ENCODE peak calls at places on chromosomes 3 and 15, in five cellular contexts. Q, J, D, R and Y are unnamed samples.

GRCh38 chr15:77840962-77841361 is 208.2 kb upstream of the LINGO1 start:
- DNase-seq in Q (no peak), J (no peak), D (no peak), R (no peak), Y (no peak)

GRCh38 chr15:73950479-73951043 is 24.3 kb downstream of the LOXL1 start:
- DNase-seq in Q (no peak), J (no peak), D (no peak), R (no peak), Y (no peak)

GRCh38 chr3:128572644-128573105 is 77.9 kb downstream of the RPN1 start:
- DNase-seq in Q (no peak), J (no peak), D (no peak), R (no peak), Y (no peak)

GRCh38 chr15:94607176-94607654 is 375.9 kb downstream of the MCTP2 start:
- DNase-seq in Q (no peak), J (peak), D (peak), R (peak), Y (no peak)

GRCh38 chr3:31873254-31873653 is 107.8 kb downstream of the OSBPL10 start:
- DNase-seq in Q (no peak), J (no peak), D (no peak), R (no peak), Y (no peak)

GRCh38 chr3:55702822-55703221 is 215.7 kb upstream of the WNT5A start:
- DNase-seq in Q (no peak), J (no peak), D (no peak), R (no peak), Y (no peak)

GRCh38 chr3:61371123-61371522 is 119.9 kb upstream of the FHIT start:
- DNase-seq in Q (no peak), J (peak), D (no peak), R (peak), Y (no peak)

GRCh38 chr3:170701696-170702678 is 116.1 kb upstream of the SLC7A14 start:
- DNase-seq in Q (no peak), J (no peak), D (no peak), R (no peak), Y (no peak)

GRCh38 chr3:31247850-31248618 is 284.7 kb upstream of the STT3B start:
- DNase-seq in Q (peak), J (no peak), D (peak), R (peak), Y (no peak)

GRCh38 chr15:92603743-92604470 is 51.7 kb downstream of the FAM174B start:
- DNase-seq in Q (no peak), J (no peak), D (no peak), R (no peak), Y (no peak)

GRCh38 chr3:177597325-177598109 is 400.2 kb upstream of the TBL1XR1 start:
- DNase-seq in Q (peak), J (peak), D (no peak), R (no peak), Y (no peak)

GRCh38 chr15:67067161-67067853 is 1.9 kb downstream of the SMAD3 start:
- DNase-seq in Q (no peak), J (no peak), D (no peak), R (peak), Y (no peak)

GRCh38 chr15:63595066-63595465 is 2.1 kb upstream of the FBXL22 start:
- DNase-seq in Q (no peak), J (no peak), D (peak), R (no peak), Y (no peak)

GRCh38 chr3:54047568-54047967 is 74.8 kb upstream of the CACNA2D3 start:
- DNase-seq in Q (no peak), J (no peak), D (no peak), R (no peak), Y (no peak)

GRCh38 chr3:13277130-13277783 is 142.9 kb downstream of the NUP210 start:
- DNase-seq in Q (peak), J (no peak), D (no peak), R (peak), Y (no peak)

GRCh38 chr15:77482570-77482969 is 61.9 kb downstream of the HMG20A start:
- DNase-seq in Q (no peak), J (no peak), D (no peak), R (no peak), Y (no peak)

GRCh38 chr3:16480861-16481569 is 32.5 kb downstream of the RFTN1 start:
- DNase-seq in Q (no peak), J (no peak), D (no peak), R (no peak), Y (no peak)

GRCh38 chr15:91603681-91604080 is 249.8 kb upstream of the SLCO3A1 start:
- DNase-seq in Q (no peak), J (no peak), D (peak), R (no peak), Y (no peak)

GRCh38 chr3:29384640-29385039 is 103.8 kb downstream of the RBMS3 start:
- DNase-seq in Q (peak), J (no peak), D (no peak), R (no peak), Y (no peak)

GRCh38 chr3:123590685-123591450 is 6.0 kb upstream of the HACD2 start:
- DNase-seq in Q (no peak), J (no peak), D (no peak), R (no peak), Y (no peak)

DNA sequence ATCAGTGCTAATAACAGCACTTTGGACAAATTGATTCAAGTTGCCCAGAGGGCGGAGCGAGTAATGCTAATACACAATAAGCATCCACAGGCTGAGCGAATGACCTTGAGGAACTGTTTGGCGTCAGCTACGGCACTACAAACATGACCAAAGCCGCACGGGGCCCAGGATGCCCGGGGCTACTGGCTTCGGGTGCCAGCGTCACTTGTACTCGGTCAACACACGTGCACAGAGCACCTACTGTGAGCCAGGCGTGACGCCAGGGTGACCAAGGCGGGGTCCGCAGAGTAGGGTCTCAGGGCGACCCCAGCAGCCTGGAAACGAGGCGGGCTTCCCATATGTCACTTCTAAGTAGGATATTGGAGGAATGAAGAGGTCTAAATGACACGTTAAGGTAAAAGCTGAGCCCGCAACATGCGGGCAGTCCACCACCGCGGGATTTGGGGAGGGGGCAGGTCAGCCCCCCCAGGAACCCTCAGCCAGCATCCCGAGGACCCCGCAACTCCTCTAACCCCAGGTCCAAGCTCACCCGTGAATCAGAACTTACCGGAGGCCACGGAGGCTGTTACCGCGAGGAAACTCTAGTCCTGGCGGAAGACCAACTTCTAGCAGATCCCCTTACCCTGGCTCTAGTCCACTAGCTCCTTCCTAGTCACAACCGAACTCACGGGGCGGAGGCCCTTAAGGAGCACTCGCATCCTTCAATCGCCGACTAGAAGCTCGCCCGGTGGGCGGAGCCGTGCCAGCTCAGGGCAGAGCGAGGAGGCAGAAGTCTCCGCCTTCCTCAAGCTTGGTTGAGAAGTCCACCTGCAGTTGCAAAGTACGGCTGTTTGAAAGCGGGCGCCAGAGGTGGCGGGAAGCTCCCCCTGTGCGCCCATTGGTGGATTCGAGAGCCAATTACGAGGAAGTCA is at the start of gene CEP152:
- DNase-seq in Q (peak), J (peak), D (peak), R (peak), Y (peak)
- TF ChIP-seq POLR2A in Q (no peak), J (no peak), D (no peak), R (no peak), Y (no peak)

GRCh38 chr3:193211984-193212383 is 29.0 kb upstream of the PLAAT1 start:
- DNase-seq in Q (no peak), J (no peak), D (no peak), R (no peak), Y (no peak)

GRCh38 chr3:193211173-193211572 is 29.8 kb upstream of the PLAAT1 start:
- DNase-seq in Q (no peak), J (no peak), D (no peak), R (no peak), Y (no peak)

GRCh38 chr3:193207874-193208273 is 33.1 kb upstream of the PLAAT1 start:
- DNase-seq in Q (no peak), J (no peak), D (no peak), R (no peak), Y (no peak)

GRCh38 chr3:193207290-193207689 is 33.7 kb upstream of the PLAAT1 start:
- DNase-seq in Q (no peak), J (no peak), D (no peak), R (no peak), Y (no peak)
- H3K27ac ChIP-seq in Q (no peak), J (no peak), D (no peak), R (no peak), Y (no peak)

DNA sequence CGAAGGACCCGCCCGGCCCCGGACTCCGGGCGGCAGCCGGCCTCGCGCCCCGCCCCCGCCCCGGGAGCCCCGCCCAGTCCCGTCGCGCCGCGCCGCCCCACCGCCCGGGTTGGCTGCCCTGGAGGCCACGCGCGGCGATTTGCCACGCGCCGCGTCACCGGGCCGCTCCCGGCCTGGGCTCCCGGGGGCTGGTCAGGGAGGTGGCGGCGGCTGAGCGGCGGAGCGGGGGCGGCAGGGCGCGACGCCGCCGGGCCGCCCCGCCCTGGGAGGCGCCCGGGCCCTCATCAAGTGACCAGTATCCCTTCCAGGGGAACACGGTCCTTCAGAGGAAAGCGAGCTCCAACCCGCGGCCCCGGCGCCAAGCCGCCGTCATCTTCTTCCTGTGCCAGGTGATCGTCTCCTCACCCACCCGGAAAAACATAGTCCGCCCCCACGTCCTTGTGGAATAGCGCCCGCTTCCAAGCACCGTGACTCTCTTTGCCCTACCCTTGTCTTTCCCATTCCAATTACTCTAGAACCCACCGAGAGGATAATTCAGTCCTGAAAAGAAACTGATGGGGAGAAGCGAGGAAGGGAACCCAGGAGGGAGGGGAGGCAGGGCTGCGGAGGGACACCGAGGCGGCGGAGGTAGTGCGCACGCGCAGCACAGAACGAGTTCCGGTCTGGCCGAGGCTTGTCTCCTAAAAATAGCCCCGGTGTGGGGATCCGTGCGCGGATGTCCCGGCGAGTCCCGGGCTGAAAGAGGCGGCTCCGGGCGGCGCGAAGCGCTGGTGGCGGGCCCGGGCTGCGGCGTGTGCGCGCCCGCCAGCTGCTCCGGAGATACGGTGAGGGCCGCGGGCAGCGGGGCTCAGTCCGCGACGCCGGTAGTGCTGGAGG is at the start of gene MEF2A:
- DNase-seq in Q (peak), J (peak), D (peak), R (peak), Y (no peak)
- TF ChIP-seq POLR2A in Q (peak), J (peak), D (peak), R (peak), Y (no peak)

GRCh38 chr3:52124126-52124525 is 30.1 kb downstream of the POC1A start:
- DNase-seq in Q (no peak), J (no peak), D (no peak), R (no peak), Y (no peak)

GRCh38 chr3:52121813-52122212 is 32.4 kb downstream of the POC1A start:
- DNase-seq in Q (no peak), J (no peak), D (no peak), R (no peak), Y (no peak)

GRCh38 chr3:52124766-52125165 is 29.5 kb downstream of the POC1A start:
- DNase-seq in Q (no peak), J (no peak), D (no peak), R (no peak), Y (no peak)

GRCh38 chr3:52122491-52122890 is 31.7 kb downstream of the POC1A start:
- DNase-seq in Q (no peak), J (no peak), D (no peak), R (no peak), Y (no peak)

DNA sequence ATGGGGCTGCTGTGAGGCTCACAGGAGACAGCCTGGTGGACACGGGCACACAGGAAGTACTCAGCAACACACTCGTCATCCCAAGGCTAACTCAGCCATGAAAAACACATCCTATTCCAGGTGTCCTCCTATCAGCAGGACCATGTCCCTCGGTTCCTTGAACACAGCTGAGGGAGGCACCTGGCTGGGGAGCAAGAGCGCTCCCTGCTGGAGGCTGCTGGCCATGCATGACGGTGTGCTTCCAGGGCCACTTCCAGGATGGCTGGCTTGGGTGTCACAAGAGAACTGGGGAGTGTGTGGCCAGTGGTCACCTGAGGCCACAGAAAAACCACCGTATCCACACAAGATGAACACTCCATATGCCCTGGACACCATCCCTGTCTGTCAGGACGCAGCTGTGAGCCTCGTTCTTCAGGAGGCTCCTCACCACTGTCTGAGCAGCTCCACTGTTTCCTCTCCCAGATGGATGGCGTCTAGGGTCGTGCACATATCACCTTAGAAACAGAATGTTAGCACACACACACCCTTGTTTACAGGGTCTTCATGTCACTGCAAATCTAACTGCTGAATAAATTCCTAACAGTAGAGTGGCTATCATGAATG is 31.0 kb downstream of the POC1A start:
- DNase-seq in Q (peak), J (peak), D (no peak), R (peak), Y (no peak)
- H3K27ac ChIP-seq in Q (no peak), J (peak), D (peak), R (no peak), Y (peak)

DNA sequence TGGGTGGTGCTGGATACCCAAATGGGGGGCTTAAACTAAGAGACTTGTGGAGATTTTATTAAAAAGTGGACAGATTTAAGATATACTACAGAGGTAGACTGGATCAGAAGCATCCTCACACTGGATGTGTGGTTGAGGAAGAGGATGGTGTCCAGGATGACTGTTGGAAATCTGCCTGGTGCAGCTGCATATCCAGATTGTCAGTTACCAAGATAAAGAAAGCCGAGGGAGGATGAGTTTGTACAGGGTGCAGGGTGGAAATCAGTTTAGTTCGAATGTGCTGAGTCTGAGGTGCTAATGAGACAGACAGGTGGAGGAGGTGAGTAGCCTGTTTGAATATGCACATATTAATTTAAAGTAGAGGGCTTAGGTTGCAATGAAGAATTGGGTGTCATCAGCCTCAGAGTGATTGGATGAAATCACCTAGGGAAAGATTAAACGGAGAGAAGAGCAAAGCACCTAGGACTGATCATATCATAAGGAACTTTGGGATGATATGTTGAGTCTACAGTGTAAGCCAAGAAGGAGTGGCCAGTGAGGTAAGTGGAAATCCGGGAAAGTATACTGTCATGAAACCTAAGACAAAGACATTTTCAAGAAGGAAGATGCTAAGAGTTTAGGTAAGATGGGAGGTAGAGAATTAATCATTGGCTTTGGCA is 74.1 kb upstream of the GOLGA8B start:
- DNase-seq in Q (no peak), J (no peak), D (no peak), R (no peak), Y (no peak)
- TF ChIP-seq POLR2A in Q (no peak), J (no peak), D (no peak), R (no peak), Y (no peak)

GRCh38 chr3:95343228-95343627 is 1280.4 kb downstream of the NSUN3 start:
- DNase-seq in Q (no peak), J (no peak), D (no peak), R (no peak), Y (no peak)

GRCh38 chr3:95338446-95338845 is 1275.6 kb downstream of the NSUN3 start:
- DNase-seq in Q (no peak), J (no peak), D (no peak), R (no peak), Y (no peak)

GRCh38 chr3:95348879-95349278 is 1286.0 kb downstream of the NSUN3 start:
- DNase-seq in Q (no peak), J (no peak), D (no peak), R (no peak), Y (no peak)

GRCh38 chr3:95341314-95341713 is 1278.5 kb downstream of the NSUN3 start:
- DNase-seq in Q (no peak), J (no peak), D (no peak), R (peak), Y (no peak)

GRCh38 chr3:95343767-95344166 is 1280.9 kb downstream of the NSUN3 start:
- DNase-seq in Q (no peak), J (no peak), D (no peak), R (no peak), Y (no peak)
- H3K27ac ChIP-seq in Q (no peak), J (no peak), D (no peak), R (no peak), Y (no peak)

DNA sequence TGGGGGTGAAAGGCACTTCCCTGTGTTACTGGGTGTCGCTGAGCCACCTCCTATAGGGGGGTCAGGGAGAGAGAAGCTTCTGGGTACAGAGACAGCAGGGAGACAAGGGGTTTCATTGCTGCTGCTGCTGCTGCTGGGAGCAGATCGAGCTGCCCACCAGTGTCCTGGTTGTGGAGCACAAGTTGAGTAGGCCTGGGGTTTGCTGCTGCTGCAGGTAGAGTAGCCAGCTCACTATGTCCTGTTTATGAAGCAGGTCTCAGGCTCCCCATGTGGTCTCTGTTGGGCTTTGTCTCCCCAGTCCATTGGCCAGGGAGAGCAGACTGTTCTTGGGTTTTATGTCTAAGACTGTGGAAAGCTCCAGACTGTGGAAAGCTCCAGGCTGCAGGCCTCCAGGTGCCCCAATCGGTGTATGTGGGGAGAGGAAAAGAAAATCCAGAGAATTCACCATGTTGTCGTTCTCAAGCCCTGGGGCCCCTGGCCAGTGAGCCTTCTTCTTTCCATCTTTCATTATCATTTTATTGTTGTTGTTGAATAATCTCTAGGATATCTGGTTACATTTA is 157.8 kb downstream of the ADAMTS17 start:
- DNase-seq in Q (no peak), J (no peak), D (no peak), R (no peak), Y (peak)
- TF ChIP-seq POLR2A in Q (no peak), J (no peak), D (no peak), R (no peak), Y (no peak)